ENCODE peak calls at places on chromosomes 6 and 20, in ten cellular contexts. T is NCI-H2029 treated with DMSO at 0.1 percent for 48 hours; X is aorta; E is hippocampal formation; C is C1 segment of cervical spinal cord; R is NCI-H524; D is stimulated activated CD4-positive, alpha-beta T cell treated with anti-CD3 and anti-CD28 coated beads, Interleukin-15, amount 100 ng/mL, for 48 hours; V is NCI-H1092; O is lung microvascular endothelial cell; Y is HEK293T. W is an unnamed sample.

GRCh38 chr6:43086022-43086658 is 10.0 kb downstream of the PTK7 start:
- DNase-seq in C (no peak), V (no peak), Y (no peak), O (no peak), X (peak; percentile 43), D (no peak), E (no peak), R (no peak), T (no peak), W (peak; percentile 61)

GRCh38 chr6:6875818-6876470 is 231.8 kb upstream of the RREB1 start:
- DNase-seq in X (no peak), E (no peak), V (no peak), D (no peak), Y (no peak), T (no peak), O (no peak), R (no peak), C (no peak), W (no peak)

GRCh38 chr6:147770221-147770620 is 261.7 kb downstream of the SAMD5 start:
- DNase-seq in T (no peak), C (no peak), X (no peak), Y (no peak), R (no peak), O (no peak), D (no peak), V (no peak), E (no peak), W (no peak)

GRCh38 chr6:87029711-87030314 is 65.1 kb downstream of the CGA start:
- DNase-seq in T (peak; percentile 2), Y (peak; percentile 16), D (no peak), R (peak; percentile 74), O (peak; percentile 70), X (no peak), E (no peak), C (no peak), V (no peak), W (peak; percentile 61)

GRCh38 chr6:54719633-54720032 is 126.9 kb upstream of the FAM83B start:
- DNase-seq in R (peak; percentile 84), O (no peak), Y (no peak), C (no peak), X (no peak), V (no peak), E (no peak), D (no peak), T (no peak), W (peak; percentile 97)

GRCh38 chr6:121886223-121886830 is 450.9 kb downstream of the GJA1 start:
- DNase-seq in E (no peak), C (no peak), T (no peak), V (no peak), O (no peak), R (no peak), Y (no peak), D (no peak), X (no peak), W (no peak)

GRCh38 chr20:59783020-59784010 is 150.1 kb downstream of the SYCP2 start:
- DNase-seq in X (peak; percentile 73), Y (peak; percentile 84), V (peak; percentile 41), O (peak; percentile 68), R (peak; percentile 91), C (peak; percentile 44), T (peak; percentile 32), E (peak; percentile 53), D (peak; percentile 29), W (peak; percentile 38)

GRCh38 chr6:14766595-14766994 is 479.3 kb upstream of the JARID2 start:
- DNase-seq in T (no peak), X (no peak), Y (no peak), O (no peak), V (no peak), C (no peak), D (no peak), R (no peak), E (no peak), W (no peak)

GRCh38 chr20:48832423-48832735 is 4.6 kb upstream of the PREX1 start:
- DNase-seq in O (no peak), D (no peak), T (no peak), E (no peak), Y (no peak), R (no peak), V (no peak), X (peak; percentile 28), C (no peak), W (no peak)

GRCh38 chr6:13259393-13259792 is 68.9 kb downstream of the TBC1D7 start:
- DNase-seq in Y (no peak), D (no peak), R (no peak), X (no peak), V (no peak), C (no peak), O (no peak), E (no peak), T (no peak), W (no peak)

GRCh38 chr20:62321521-62321948 is 18.7 kb downstream of the ADRM1 start:
- DNase-seq in E (no peak), D (no peak), T (no peak), R (no peak), V (no peak), O (no peak), C (no peak), Y (peak; percentile 59), X (no peak), W (no peak)

GRCh38 chr6:166934174-166934573 is 22.2 kb downstream of the RNASET2 start:
- DNase-seq in C (no peak), T (no peak), V (no peak), X (no peak), Y (no peak), R (no peak), E (no peak), D (no peak), O (no peak), W (no peak)

W was measured in NCI-H69.